ENCODE peak calls at places on chromosomes 16 and 17, in six cellular contexts. V is mammary epithelial cell, N is transverse colon, F is heart right ventricle, R is psoas muscle, Z is heart left ventricle. L is an unnamed sample. For H3K4me1, the result is how much of the 10 kb centered on the place peaks cover.

GRCh38 chr16:2364638-2365210 is 24.2 kb upstream of the ABCA3 start:
- DNase-seq in V (no peak), N (no peak), F (no peak), R (no peak), Z (no peak), L (no peak)

GRCh38 chr17:70073326-70073725 is 1.7 kb upstream of the KCNJ16 start:
- DNase-seq in V (no peak), N (no peak), F (no peak), R (no peak), Z (no peak), L (no peak)

GRCh38 chr16:81912395-81912794 is 98.9 kb downstream of the SDR42E1 start:
- DNase-seq in V (no peak), N (no peak), F (no peak), R (no peak), Z (no peak), L (no peak)

GRCh38 chr16:86668136-86668535 is 89.8 kb downstream of the FOXL1 start:
- DNase-seq in V (peak), N (no peak), F (peak), R (no peak), Z (no peak), L (no peak)

GRCh38 chr16:75254359-75254837 is 3.0 kb upstream of the BCAR1 start:
- DNase-seq in V (peak), N (peak), F (peak), R (peak), Z (no peak), L (peak)

GRCh38 chr16:58814348-58814801 is 80.3 kb upstream of the GOT2 start:
- DNase-seq in V (peak), N (peak), F (peak), R (no peak), Z (peak), L (no peak)

GRCh38 chr17:80259642-80260535 is 763 bp upstream of the RNF213 start:
- DNase-seq in V (peak), N (peak), F (peak), R (peak), Z (peak), L (peak)

GRCh38 chr17:83136156-83136555 is 56.7 kb downstream of the METRNL start:
- DNase-seq in V (no peak), N (peak), F (no peak), R (no peak), Z (no peak), L (peak)

GRCh38 chr17:68182016-68182315 is 65.9 kb upstream of the AMZ2 start:
- DNase-seq in V (no peak), N (no peak), F (no peak), R (no peak), Z (no peak), L (no peak)

GRCh38 chr16:3952342-3953131 is 72.0 kb upstream of the CREBBP start:
- DNase-seq in V (no peak), N (peak), F (peak), R (peak), Z (peak), L (peak)

GRCh38 chr17:44900894-44901293 is 1.6 kb upstream of the EFTUD2 start:
- DNase-seq in V (peak), N (no peak), F (no peak), R (no peak), Z (no peak), L (peak)

GRCh38 chr16:84520778-84521770 is 16.6 kb upstream of the MEAK7 start:
- DNase-seq in V (peak), N (no peak), F (no peak), R (no peak), Z (no peak), L (no peak)

GRCh38 chr16:30551781-30552180 is 6.4 kb downstream of the ZNF764 start:
- DNase-seq in V (no peak), N (no peak), F (no peak), R (no peak), Z (no peak), L (no peak)

GRCh38 chr16:17215306-17215705 is 255.5 kb downstream of the XYLT1 start:
- DNase-seq in V (no peak), N (no peak), F (no peak), R (no peak), Z (no peak), L (no peak)

GRCh38 chr16:83116274-83116892 is 489.6 kb downstream of the CDH13 start:
- DNase-seq in V (no peak), N (no peak), F (no peak), R (no peak), Z (no peak), L (no peak)

GRCh38 chr17:59893617-59894100 is 738 bp downstream of the RPS6KB1 start:
- DNase-seq in V (peak), N (no peak), F (no peak), R (no peak), Z (no peak), L (no peak)

GRCh38 chr16:72072514-72073342 is 9.7 kb downstream of the HPR start:
- DNase-seq in V (no peak), N (no peak), F (peak), R (no peak), Z (no peak), L (no peak)

GRCh38 chr17:61928101-61928436 is 287 bp upstream of the INTS2 start:
- DNase-seq in V (no peak), N (no peak), F (no peak), R (no peak), Z (no peak), L (no peak)

GRCh38 chr16:75250809-75251279 is 580 bp downstream of the BCAR1 start:
- DNase-seq in V (no peak), N (peak), F (no peak), R (peak), Z (no peak), L (peak)

GRCh38 chr16:19696312-19696711 is 21.7 kb downstream of the KNOP1 start:
- DNase-seq in V (peak), N (peak), F (peak), R (peak), Z (peak), L (peak)

GRCh38 chr17:19412984-19413383 is 2.0 kb downstream of the RNF112 start:
- DNase-seq in V (no peak), N (no peak), F (no peak), R (no peak), Z (no peak), L (no peak)

DNA sequence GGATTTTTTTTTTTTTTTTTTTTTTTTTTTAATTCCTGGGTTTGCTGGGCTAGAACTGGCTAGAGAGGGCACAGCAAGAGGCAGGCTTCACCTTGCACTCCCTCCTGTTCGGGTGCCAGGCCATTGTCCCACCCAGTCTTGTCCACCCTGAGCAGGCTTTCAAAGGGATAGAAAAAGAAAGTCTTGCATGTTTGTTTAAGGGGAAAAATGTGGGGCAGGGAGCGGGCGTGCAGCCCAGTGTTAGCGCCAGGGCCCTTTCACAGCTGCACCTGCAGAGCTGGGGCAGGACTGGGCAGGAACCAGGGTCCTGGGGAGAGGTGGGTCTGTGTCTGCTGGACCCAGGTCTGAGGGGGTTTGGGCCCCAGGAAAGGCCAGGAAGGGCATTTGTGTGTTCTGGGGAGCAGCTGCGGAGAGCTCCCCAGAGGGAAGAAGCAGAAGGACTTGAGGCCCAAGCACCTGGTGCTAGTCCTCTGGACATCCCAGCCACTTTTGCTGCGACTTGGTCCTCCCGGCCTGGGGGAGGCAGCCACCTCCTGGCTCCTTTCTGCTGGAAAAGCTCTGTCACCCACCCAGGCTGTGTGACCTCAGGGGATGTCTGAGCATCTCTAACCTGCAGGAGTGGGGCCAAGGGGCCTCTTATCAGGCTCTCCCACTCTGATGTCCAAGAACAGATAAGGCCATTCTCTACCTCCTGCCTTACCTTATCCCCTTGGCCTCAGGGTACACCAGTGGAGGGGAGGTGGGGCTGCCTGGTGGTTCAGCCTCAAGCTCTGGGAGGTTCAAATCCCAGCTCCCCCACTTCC is 44.8 kb downstream of the PSME3IP1 start:
- DNase-seq in V (no peak), N (no peak), F (no peak), R (no peak), Z (no peak), L (peak)
- H3K27ac ChIP-seq in V (no peak), N (peak), F (peak), R (no peak), Z (peak), L (no peak)

DNA sequence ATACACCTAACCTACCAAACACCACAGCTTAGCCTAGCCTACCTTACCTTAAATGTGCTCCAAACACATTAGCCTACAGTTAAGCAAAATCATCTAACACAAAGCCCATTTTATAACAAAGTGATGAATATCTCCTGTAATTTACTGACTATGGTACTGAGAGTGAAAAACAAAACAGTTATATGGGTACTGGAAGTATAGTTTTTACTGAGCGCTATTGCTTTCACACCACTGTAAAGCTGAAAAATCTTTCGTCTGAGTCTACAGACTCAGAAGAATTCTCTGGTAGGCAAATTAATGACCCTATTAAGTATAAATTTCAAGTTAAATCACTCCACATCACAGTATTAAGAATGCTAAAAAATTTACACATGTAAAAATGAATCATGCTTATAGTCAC is 3.4 kb downstream of the GRB2 start:
- DNase-seq in V (no peak), N (no peak), F (no peak), R (no peak), Z (no peak), L (no peak)
- H3K4me1 ChIP-seq in V (under half), N (under half), F (under half), R (under half), Z (under half), L (under half)

DNA sequence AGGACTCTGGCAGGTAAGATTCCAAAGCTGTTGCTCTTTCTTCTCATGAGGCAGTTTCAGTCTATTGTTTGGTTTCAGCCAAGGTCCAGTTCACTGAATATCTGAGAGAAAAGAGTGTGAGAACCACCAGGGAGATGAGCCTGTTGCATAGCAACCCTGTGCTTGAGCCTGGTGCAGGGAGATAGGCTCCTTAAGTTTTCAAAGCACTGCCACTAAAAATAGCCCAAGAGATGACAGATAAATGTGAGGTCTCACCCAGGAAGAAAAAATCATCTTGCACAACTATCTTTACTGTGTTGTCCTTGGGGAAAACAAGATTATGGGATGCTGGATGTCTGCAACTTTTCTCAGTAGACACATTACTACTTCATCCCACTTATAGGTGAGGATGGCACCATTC is 26.2 kb upstream of the NUDT7 start:
- DNase-seq in V (no peak), N (no peak), F (no peak), R (no peak), Z (no peak), L (no peak)
- H3K27ac ChIP-seq in V (no peak), N (no peak), F (no peak), R (no peak), Z (no peak), L (no peak)

GRCh38 chr17:72631568-72631967 is 460.9 kb downstream of the SLC39A11 start:
- DNase-seq in V (peak), N (no peak), F (no peak), R (no peak), Z (no peak), L (no peak)
- H3K4me1 ChIP-seq in V (under half), N (under half), F (under half), R (under half), Z (under half), L (under half)

GRCh38 chr17:64785050-64785449 is 122.9 kb upstream of the SMURF2 start:
- DNase-seq in V (no peak), N (no peak), F (no peak), R (no peak), Z (no peak), L (peak)
- H3K27ac ChIP-seq in V (no peak), N (no peak), F (no peak), R (no peak), Z (no peak), L (no peak)

GRCh38 chr17:47709594-47709993 is 15.6 kb downstream of the TBKBP1 start:
- DNase-seq in V (no peak), N (no peak), F (no peak), R (no peak), Z (no peak), L (no peak)
- H3K4me1 ChIP-seq in V (under half), N (under half), F (under half), R (under half), Z (under half), L (under half)

DNA sequence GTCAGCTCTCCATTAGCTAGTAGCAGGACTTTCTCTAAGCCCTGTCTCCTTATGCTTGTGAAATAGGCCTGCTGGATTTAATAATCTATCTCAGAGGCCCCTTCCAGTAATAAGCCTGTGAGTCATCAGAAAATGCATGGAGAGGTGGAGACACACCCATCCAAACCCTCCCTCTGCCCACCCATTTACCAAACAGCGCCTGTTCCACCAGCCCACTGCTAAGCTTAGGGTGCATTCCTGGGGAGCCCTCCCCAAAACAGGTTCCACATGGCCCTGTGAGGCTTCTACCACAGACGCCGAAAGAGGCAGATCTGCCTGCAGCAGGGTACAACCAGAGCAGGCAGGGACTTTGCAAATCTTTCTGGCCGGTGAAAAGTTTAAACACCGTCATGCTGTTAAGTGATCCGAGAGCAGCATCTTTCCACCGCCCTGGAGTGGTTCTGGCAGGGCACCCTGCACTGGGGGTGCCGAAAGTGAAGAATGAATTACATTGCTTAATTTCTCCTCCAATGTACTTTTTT is 99.3 kb downstream of the GAS7 start:
- DNase-seq in V (no peak), N (no peak), F (no peak), R (no peak), Z (no peak), L (no peak)
- H3K27ac ChIP-seq in V (no peak), N (peak), F (peak), R (peak), Z (peak), L (peak)

DNA sequence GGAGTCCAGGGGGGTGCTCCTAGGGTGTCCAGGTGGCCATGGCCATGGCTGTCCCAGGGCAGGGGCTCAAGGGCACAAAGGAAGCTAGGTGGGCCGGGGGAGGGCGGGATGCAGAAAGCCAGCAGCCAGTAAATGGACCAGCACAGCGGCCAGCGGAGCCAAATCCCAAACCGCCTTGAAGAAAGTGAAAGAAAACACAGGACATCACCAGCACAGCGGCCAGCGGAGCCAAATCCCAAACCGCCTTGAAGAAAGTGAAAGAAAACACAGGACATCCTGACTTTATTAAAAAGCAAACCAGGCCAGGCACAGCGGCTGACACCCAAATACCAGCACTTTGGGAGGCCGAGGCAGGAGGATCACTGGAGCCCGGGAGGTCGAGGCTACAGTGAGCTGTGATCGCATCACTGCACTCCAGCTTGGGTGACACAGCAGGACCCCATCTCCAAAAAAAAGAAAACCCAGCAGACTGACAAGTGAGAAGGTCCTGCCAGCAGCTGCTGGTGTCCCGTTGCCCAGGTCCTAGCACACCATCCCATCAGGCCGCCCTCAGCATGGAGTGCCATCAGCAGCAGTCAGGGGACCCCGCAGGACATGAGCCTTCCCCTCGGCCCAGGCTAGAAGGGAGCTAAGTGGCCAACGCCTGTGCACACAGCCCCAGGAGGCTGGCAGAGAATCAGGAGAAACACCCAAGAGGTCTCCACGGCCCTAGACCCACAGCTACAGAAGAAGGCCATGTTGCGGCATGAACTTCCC is 17.0 kb downstream of the SLC38A10 start:
- DNase-seq in V (no peak), N (no peak), F (no peak), R (no peak), Z (no peak), L (no peak)
- H3K4me1 ChIP-seq in V (under half), N (under half), F (under half), R (under half), Z (under half), L (under half)